ENCODE peak calls at places on chromosome 20, in nine cellular contexts. A is fibroblast of lung; I is NCI-H1092 treated with DMSO at 0.1 percent for 48 hours; W is naive thymus-derived CD4-positive, alpha-beta T cell; Q is NCI-H748 treated with DMSO at 0.1 percent for 48 hours; L is M059J; E is endothelial cell; U is brain microvascular endothelial cell; O is left cardiac atrium. J is an unnamed sample.

GRCh38 chr20:52630138-52630537 is 342.0 kb upstream of the TSHZ2 start:
- DNase-seq in O (no peak), L (no peak), E (no peak), Q (no peak), A (no peak), U (no peak), W (no peak), I (no peak), J (no peak)

GRCh38 chr20:49330701-49331614 is 53.1 kb upstream of the ZNFX1 start:
- DNase-seq in I (no peak), U (no peak), Q (no peak), E (no peak), O (no peak), L (no peak), A (no peak), W (no peak), J (no peak)

GRCh38 chr20:32538526-32538918 is 46.6 kb downstream of the NOL4L start:
- DNase-seq in Q (no peak), I (no peak), A (no peak), W (peak; percentile 54), U (peak; percentile 10), O (no peak), E (no peak), L (no peak), J (peak; percentile 53)

GRCh38 chr20:53917145-53918009 is 153.0 kb downstream of the BCAS1 start:
- DNase-seq in O (peak; percentile 67), Q (no peak), I (no peak), E (no peak), L (peak; percentile 92), U (peak; percentile 63), A (peak; percentile 42), W (no peak), J (peak; percentile 38)

GRCh38 chr20:2006452-2007381 is 12.9 kb upstream of the PDYN start:
- DNase-seq in W (no peak), U (peak; percentile 16), O (peak; percentile 31), E (peak; percentile 32), I (peak; percentile 33), Q (no peak), L (peak; percentile 33), A (peak; percentile 51), J (no peak)

GRCh38 chr20:32387262-32387661 is 29.1 kb downstream of the ASXL1 start:
- DNase-seq in L (peak; percentile 56), W (peak; percentile 80), I (no peak), O (no peak), U (peak; percentile 18), Q (no peak), E (no peak), A (no peak), J (no peak)

GRCh38 chr20:57478176-57478575 is 46.8 kb downstream of the CTCFL start:
- DNase-seq in Q (no peak), I (no peak), A (no peak), E (no peak), U (no peak), L (no peak), O (no peak), W (no peak), J (no peak)

GRCh38 chr20:38143646-38144554 is 21.2 kb downstream of the TGM2 start:
- DNase-seq in I (no peak), E (no peak), Q (no peak), O (peak; percentile 67), U (peak; percentile 74), L (peak; percentile 99), W (no peak), A (peak; percentile 70), J (no peak)

GRCh38 chr20:35618372-35619131 is 2.9 kb downstream of the SPAG4 start:
- DNase-seq in U (peak; percentile 26), Q (peak; percentile 24), W (no peak), O (no peak), L (peak; percentile 70), E (peak; percentile 24), A (peak; percentile 15), I (no peak), J (peak; percentile 66)

GRCh38 chr20:1860446-1860845 is 34.8 kb upstream of the SIRPA start:
- DNase-seq in Q (no peak), U (peak; percentile 56), I (no peak), E (no peak), W (no peak), L (peak; percentile 91), O (no peak), A (peak; percentile 18), J (no peak)

GRCh38 chr20:16459019-16459700 is 114.1 kb downstream of the KIF16B start:
- DNase-seq in I (no peak), U (peak; percentile 69), L (peak; percentile 94), Q (no peak), O (peak; percentile 39), W (no peak), E (no peak), A (peak; percentile 90), J (peak; percentile 42)

GRCh38 chr20:20435453-20435852 is 67.5 kb downstream of the INSM1 start:
- DNase-seq in I (peak; percentile 15), A (no peak), O (no peak), U (no peak), W (no peak), E (no peak), L (no peak), Q (no peak), J (no peak)

GRCh38 chr20:26135325-26136110 is 438.9 kb upstream of the ZNF337 start:
- DNase-seq in L (no peak), Q (peak; percentile 79), I (peak; percentile 90), O (no peak), U (no peak), A (no peak), W (no peak), E (no peak), J (no peak)

GRCh38 chr20:64064145-64064698 is 1.2 kb downstream of the TCEA2 start:
- DNase-seq in L (peak; percentile 94), O (peak; percentile 53), I (no peak), Q (no peak), A (peak; percentile 37), W (no peak), E (no peak), U (no peak), J (peak; percentile 52)

GRCh38 chr20:45322952-45323383 is 14.9 kb upstream of the MATN4 start:
- DNase-seq in I (peak; percentile 15), Q (peak; percentile 7), L (peak; percentile 76), A (peak; percentile 58), O (peak; percentile 61), W (no peak), U (no peak), E (no peak), J (no peak)

GRCh38 chr20:9334866-9335265 is 179.5 kb upstream of the LAMP5 start:
- DNase-seq in L (no peak), E (no peak), W (no peak), U (no peak), Q (no peak), A (no peak), I (no peak), O (no peak), J (no peak)

GRCh38 chr20:59733326-59733725 is 129.0 kb downstream of the PHACTR3 start:
- DNase-seq in I (no peak), E (no peak), A (no peak), W (no peak), L (no peak), U (no peak), Q (no peak), O (no peak), J (no peak)

GRCh38 chr20:23923891-23924435 is 44.4 kb upstream of the CST5 start:
- DNase-seq in Q (no peak), O (no peak), U (no peak), E (no peak), I (peak; percentile 34), W (no peak), A (no peak), L (no peak), J (no peak)

GRCh38 chr20:33914871-33915270 is 78.8 kb upstream of the RALY start:
- DNase-seq in L (peak; percentile 89), Q (no peak), O (no peak), U (peak; percentile 88), W (peak; percentile 36), I (no peak), A (peak; percentile 34), E (no peak), J (no peak)

GRCh38 chr20:7775072-7775471 is 165.2 kb downstream of the HAO1 start:
- DNase-seq in O (no peak), Q (no peak), U (no peak), A (peak; percentile 39), I (no peak), E (no peak), W (no peak), L (no peak), J (no peak)

GRCh38 chr20:4068708-4069107 is 53.4 kb upstream of the RNF24 start:
- DNase-seq in A (no peak), E (no peak), L (peak; percentile 53), Q (no peak), W (no peak), I (no peak), O (no peak), U (no peak), J (no peak)

GRCh38 chr20:20407891-20408805 is 40.2 kb downstream of the INSM1 start:
- DNase-seq in A (peak; percentile 47), L (peak; percentile 49), Q (peak; percentile 40), W (no peak), I (peak; percentile 52), E (no peak), U (no peak), O (no peak), J (no peak)

GRCh38 chr20:32006841-32007786 is 3.1 kb upstream of the CCM2L start:
- DNase-seq in U (no peak), O (no peak), Q (peak; percentile 18), I (no peak), A (no peak), L (no peak), E (no peak), W (no peak), J (no peak)

GRCh38 chr20:39004508-39004907 is 42.4 kb downstream of the DHX35 start:
- DNase-seq in Q (peak; percentile 95), O (no peak), W (no peak), A (no peak), E (no peak), L (no peak), U (no peak), I (peak; percentile 36), J (no peak)

GRCh38 chr20:13571662-13572061 is 67.1 kb downstream of the TASP1 start:
- DNase-seq in O (no peak), A (no peak), W (no peak), U (no peak), E (no peak), I (no peak), Q (no peak), L (no peak), J (no peak)

GRCh38 chr20:2643708-2644107 is 8.7 kb upstream of the NOP56 start:
- DNase-seq in O (no peak), Q (no peak), L (no peak), I (no peak), A (no peak), U (no peak), E (no peak), W (no peak), J (no peak)

GRCh38 chr20:55394592-55394991 is 610.7 kb downstream of the CBLN4 start:
- DNase-seq in Q (no peak), O (no peak), E (no peak), L (peak; percentile 55), I (no peak), A (no peak), U (no peak), W (no peak), J (no peak)

GRCh38 chr20:41316009-41316408 is 1.5 kb downstream of the ZHX3 start:
- DNase-seq in Q (no peak), W (no peak), E (no peak), I (no peak), U (no peak), O (no peak), L (no peak), A (peak; percentile 39), J (no peak)

GRCh38 chr20:3871549-3872265 is 17.5 kb upstream of the PANK2 start:
- DNase-seq in L (peak; percentile 88), U (no peak), A (no peak), O (no peak), I (no peak), W (no peak), Q (no peak), E (no peak), J (no peak)

GRCh38 chr20:57808266-57808866 is 98.6 kb upstream of the PMEPA1 start:
- DNase-seq in L (no peak), Q (no peak), I (no peak), A (no peak), W (no peak), U (no peak), E (no peak), O (no peak), J (no peak)

GRCh38 chr20:19888269-19888669 is 128.9 kb upstream of the NAA20 start:
- DNase-seq in O (no peak), W (no peak), Q (no peak), E (no peak), I (peak; percentile 84), L (no peak), A (no peak), U (no peak), J (no peak)

J was measured in ovary.